ENCODE peak calls at places on chromosome 3, in eight cellular contexts. Y is cardiac muscle cell, T is brain microvascular endothelial cell, Z is fibroblast of lung, J is A549, D is mammary epithelial cell, V is lower leg skin, K is ascending aorta. A is an unnamed sample.

GRCh38 chr3:42847731-42848130 is 27.9 kb downstream of the CYP8B1 start:
- DNase-seq in J (no peak), Z (no peak), D (no peak), Y (no peak), K (no peak), V (peak), T (no peak), A (no peak)

GRCh38 chr3:96182756-96183155 is 631.6 kb upstream of the EPHA6 start:
- DNase-seq in Y (no peak), K (no peak), T (no peak), J (no peak), Z (peak), D (peak), V (no peak), A (no peak)

GRCh38 chr3:128492353-128493220 is at the start of gene GATA2:
- DNase-seq in Y (peak), Z (peak), J (no peak), D (no peak), K (no peak), T (no peak), V (peak), A (no peak)

GRCh38 chr3:87006844-87007439 is 16.0 kb upstream of the VGLL3 start:
- DNase-seq in D (no peak), T (no peak), Y (no peak), V (no peak), J (no peak), Z (peak), K (no peak), A (no peak)

GRCh38 chr3:127598841-127599570 is 795 bp downstream of the MCM2 start:
- DNase-seq in V (no peak), J (no peak), K (no peak), D (peak), T (no peak), Y (no peak), Z (no peak), A (no peak)

GRCh38 chr3:194769020-194769643 is 83.4 kb downstream of the FAM43A start:
- DNase-seq in D (peak), K (peak), Y (peak), J (peak), V (peak), T (peak), Z (peak), A (peak)

GRCh38 chr3:123611077-123611476 is 26.2 kb upstream of the HACD2 start:
- DNase-seq in T (no peak), Z (no peak), V (no peak), Y (no peak), J (no peak), D (no peak), K (no peak), A (no peak)

GRCh38 chr3:97956051-97956450 is 16.2 kb downstream of the RIOX2 start:
- DNase-seq in V (no peak), K (no peak), D (no peak), T (no peak), Y (no peak), Z (no peak), J (no peak), A (no peak)

GRCh38 chr3:8506611-8507061 is 5.0 kb downstream of the LMCD1 start:
- DNase-seq in V (no peak), Z (peak), J (no peak), Y (no peak), D (no peak), T (peak), K (no peak), A (no peak)

GRCh38 chr3:45992820-45993219 is 2.8 kb downstream of the FYCO1 start:
- DNase-seq in D (no peak), J (no peak), K (no peak), Y (no peak), T (no peak), Z (peak), V (no peak), A (no peak)

GRCh38 chr3:169871129-169871886 is 1.6 kb upstream of the LRRC31 start:
- DNase-seq in J (no peak), T (no peak), V (no peak), D (peak), K (no peak), Y (no peak), Z (no peak), A (no peak)

GRCh38 chr3:71130516-71131384 is 452.8 kb downstream of the FOXP1 start:
- DNase-seq in D (peak), T (peak), Z (peak), Y (peak), V (peak), K (no peak), J (no peak), A (peak)

GRCh38 chr3:101262393-101263240 is 57.8 kb downstream of the IMPG2 start:
- DNase-seq in J (no peak), Y (no peak), T (no peak), Z (no peak), D (no peak), V (no peak), K (no peak), A (no peak)

GRCh38 chr3:65526656-65527055 is 512.1 kb downstream of the MAGI1 start:
- DNase-seq in V (no peak), J (no peak), K (no peak), Z (no peak), Y (no peak), D (no peak), T (no peak), A (no peak)

GRCh38 chr3:182729903-182730674 is 63.2 kb upstream of the ATP11B start:
- DNase-seq in Y (no peak), K (no peak), V (no peak), T (no peak), D (no peak), J (no peak), Z (no peak), A (no peak)

GRCh38 chr3:126372413-126373145 is 15.4 kb upstream of the KLF15 start:
- DNase-seq in Y (no peak), K (no peak), T (no peak), V (peak), Z (no peak), D (no peak), J (no peak), A (no peak)

GRCh38 chr3:34183581-34184313 is 385.3 kb downstream of the PDCD6IP start:
- DNase-seq in V (no peak), Y (no peak), J (no peak), D (no peak), T (no peak), K (no peak), Z (no peak), A (no peak)

GRCh38 chr3:128547368-128547987 is 54.5 kb upstream of the GATA2 start:
- DNase-seq in J (no peak), D (peak), T (peak), Z (peak), V (peak), Y (no peak), K (no peak), A (no peak)

GRCh38 chr3:133949438-133949837 is 53.8 kb upstream of the RAB6B start:
- DNase-seq in Z (peak), Y (peak), K (no peak), T (no peak), J (no peak), V (no peak), D (no peak), A (no peak)

GRCh38 chr3:30493912-30494311 is 112.5 kb upstream of the TGFBR2 start:
- DNase-seq in K (no peak), D (peak), V (no peak), Z (peak), T (no peak), J (no peak), Y (no peak), A (peak)

GRCh38 chr3:10350324-10350985 is 29.5 kb upstream of the SEC13 start:
- DNase-seq in T (no peak), V (no peak), Y (no peak), J (no peak), K (no peak), Z (no peak), D (no peak), A (no peak)

GRCh38 chr3:70180664-70181063 is 131.8 kb downstream of the MDFIC2 start:
- DNase-seq in Z (no peak), D (no peak), Y (no peak), J (no peak), K (no peak), T (no peak), V (no peak), A (no peak)

GRCh38 chr3:113173102-113173501 is 38.3 kb upstream of the BOC start:
- DNase-seq in T (no peak), Y (no peak), K (no peak), D (no peak), J (no peak), V (no peak), Z (no peak), A (no peak)

GRCh38 chr3:19213608-19214220 is 65.4 kb downstream of the KCNH8 start:
- DNase-seq in Z (no peak), Y (peak), D (no peak), T (no peak), K (no peak), V (peak), J (no peak), A (no peak)

GRCh38 chr3:119600732-119601131 is 3.0 kb downstream of the PLA1A start:
- DNase-seq in T (no peak), V (no peak), Z (no peak), K (no peak), J (no peak), Y (peak), D (no peak), A (no peak)

DNA sequence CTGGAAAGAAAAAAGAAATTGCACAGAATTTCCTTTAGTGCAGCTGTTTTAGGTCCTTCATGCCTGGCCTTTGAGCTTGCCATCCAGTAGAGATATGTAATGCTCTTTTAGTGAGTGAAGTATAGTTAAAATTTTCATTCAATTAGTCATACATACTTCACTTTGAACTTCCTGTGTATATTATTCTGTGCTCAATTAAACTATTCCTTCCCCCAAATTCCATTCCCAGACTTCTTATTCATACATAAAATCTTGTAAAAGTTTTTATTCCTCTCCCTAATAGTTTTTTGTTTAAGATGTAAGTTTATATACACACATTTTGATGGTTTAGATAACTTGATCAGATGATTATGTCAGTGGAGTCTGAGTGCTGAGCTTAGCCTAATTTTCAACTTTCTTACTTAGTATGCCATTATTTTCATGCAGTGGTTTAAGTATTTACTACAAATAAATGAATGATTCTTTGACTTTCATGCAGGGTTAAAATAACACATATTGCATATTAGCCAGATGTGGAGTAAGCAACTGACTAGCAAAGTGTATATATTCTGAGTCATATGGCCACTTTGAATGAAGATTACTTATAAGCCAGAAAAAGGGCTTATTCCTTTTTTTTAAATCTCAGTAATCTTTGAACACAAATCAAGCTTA is 42.5 kb upstream of the ABHD10 start:
- DNase-seq in K (no peak), T (peak), J (peak), Y (no peak), Z (peak), D (peak), V (no peak), A (no peak)
- H3K4me3 ChIP-seq in K (no peak), T (no peak), J (no peak), Y (no peak), Z (no peak), D (no peak), V (no peak), A (no peak)

GRCh38 chr3:139534992-139535879 is 4.3 kb downstream of the RBP1 start:
- DNase-seq in V (no peak), T (peak), Y (peak), J (no peak), K (no peak), Z (peak), D (peak), A (peak)
- H3K4me3 ChIP-seq in V (no peak), T (no peak), Y (no peak), J (no peak), K (no peak), Z (peak), D (no peak), A (no peak)

GRCh38 chr3:4833471-4833870 is 145.8 kb upstream of the BHLHE40 start:
- DNase-seq in Y (no peak), Z (no peak), K (no peak), J (no peak), T (no peak), V (no peak), D (no peak), A (no peak)

GRCh38 chr3:4836516-4836915 is 142.7 kb upstream of the BHLHE40 start:
- DNase-seq in K (no peak), T (no peak), V (no peak), J (no peak), Y (no peak), D (no peak), Z (no peak), A (no peak)

GRCh38 chr3:4837405-4837804 is 141.8 kb upstream of the BHLHE40 start:
- DNase-seq in D (no peak), T (no peak), J (no peak), Y (no peak), K (no peak), Z (no peak), V (no peak), A (no peak)

GRCh38 chr3:4834403-4834866 is 144.8 kb upstream of the BHLHE40 start:
- DNase-seq in Y (no peak), V (no peak), K (no peak), Z (peak), D (no peak), T (no peak), J (no peak), A (no peak)

GRCh38 chr3:4835616-4836043 is 143.6 kb upstream of the BHLHE40 start:
- DNase-seq in T (no peak), Y (no peak), V (no peak), J (no peak), Z (peak), D (peak), K (no peak), A (no peak)
- H3K4me3 ChIP-seq in T (no peak), Y (no peak), V (no peak), J (no peak), Z (no peak), D (no peak), K (no peak), A (no peak)

DNA sequence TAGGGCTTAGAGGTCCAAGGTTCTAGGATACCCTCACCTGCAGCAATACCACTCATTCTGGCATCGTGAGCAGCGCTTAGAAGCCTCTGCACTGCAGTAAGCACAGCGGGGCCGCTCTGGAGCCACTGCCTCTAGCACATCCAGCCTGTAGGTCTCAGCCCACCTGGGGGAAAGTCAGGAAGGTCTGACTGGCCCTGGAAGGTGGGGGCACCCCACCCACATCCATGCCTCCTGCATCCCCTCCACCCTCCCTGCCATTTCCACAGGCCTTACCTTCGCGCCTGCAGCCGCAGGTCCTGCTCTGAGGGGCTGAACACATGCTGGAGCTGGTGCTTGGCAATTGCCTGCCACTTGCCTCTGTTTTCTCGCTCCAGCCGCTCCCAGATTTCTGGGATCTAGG is 901 bp upstream of the RASSF1 start:
- DNase-seq in Z (no peak), Y (no peak), D (no peak), T (no peak), K (no peak), V (no peak), J (no peak), A (no peak)
- H3K4me3 ChIP-seq in Z (peak), Y (no peak), D (no peak), T (peak), K (no peak), V (no peak), J (no peak), A (peak)

GRCh38 chr3:50612234-50612972 is 829 bp upstream of the CISH start:
- DNase-seq in D (no peak), V (no peak), Z (no peak), Y (peak), T (no peak), K (no peak), J (no peak), A (no peak)

GRCh38 chr3:50615190-50615589 is 1.8 kb upstream of the MAPKAPK3 start:
- DNase-seq in K (no peak), Y (no peak), V (no peak), Z (no peak), J (no peak), T (no peak), D (no peak), A (no peak)

GRCh38 chr3:50611464-50612233 is at the start of gene CISH:
- DNase-seq in K (peak), V (peak), Z (peak), T (peak), D (peak), Y (peak), J (peak), A (peak)

GRCh38 chr3:50610992-50611463 is 546 bp downstream of the CISH start:
- DNase-seq in K (no peak), D (no peak), Z (no peak), T (no peak), Y (no peak), V (no peak), J (no peak), A (no peak)

GRCh38 chr3:50612973-50613851 is 1.6 kb upstream of the CISH start:
- DNase-seq in Z (no peak), J (no peak), V (no peak), Y (no peak), D (no peak), T (no peak), K (no peak), A (no peak)
- H3K4me3 ChIP-seq in Z (no peak), J (no peak), V (no peak), Y (no peak), D (no peak), T (no peak), K (no peak), A (no peak)

A was measured in tibial nerve.